ENCODE peak calls at places on chromosomes 11 and 22, in four cellular contexts. W is body of pancreas, Z is lower lobe of right lung, F is A549. O is an unnamed sample.

GRCh38 chr11:43282607-43283440 is 29.0 kb upstream of the API5 start:
- DNase-seq in W (peak; percentile 56), Z (peak; percentile 51), F (peak; percentile 40), O (peak; percentile 50)

GRCh38 chr11:77104727-77105126 is 2.1 kb downstream of the OMP start:
- DNase-seq in W (no peak), Z (no peak), F (no peak), O (no peak)

GRCh38 chr11:77093987-77094840 is 8.4 kb upstream of the OMP start:
- DNase-seq in W (no peak), Z (peak; percentile 18), F (no peak), O (no peak)

GRCh38 chr11:79439430-79439892 is 1.4 kb downstream of the TENM4 start:
- DNase-seq in W (no peak), Z (no peak), F (no peak), O (no peak)

GRCh38 chr22:20221421-20222340 is 46.4 kb downstream of the RTN4R start:
- DNase-seq in W (peak; percentile 76), Z (no peak), F (no peak), O (no peak)

GRCh38 chr22:46425011-46425410 is 89.5 kb downstream of the TRMU start:
- DNase-seq in W (no peak), Z (no peak), F (no peak), O (no peak)

GRCh38 chr11:133064152-133064877 is 468.0 kb downstream of the OPCML start:
- DNase-seq in W (peak; percentile 74), Z (peak; percentile 69), F (no peak), O (peak; percentile 48)

GRCh38 chr22:39239561-39240423 is 5.0 kb downstream of the PDGFB start:
- DNase-seq in W (peak; percentile 98), Z (peak; percentile 91), F (no peak), O (no peak)

GRCh38 chr11:17528906-17529813 is 15.1 kb downstream of the USH1C start:
- DNase-seq in W (no peak), Z (no peak), F (no peak), O (peak; percentile 8)

GRCh38 chr11:6655790-6656580 is at the start of gene DCHS1:
- DNase-seq in W (no peak), Z (no peak), F (no peak), O (no peak)

GRCh38 chr11:119585038-119585666 is 143.8 kb downstream of the NECTIN1 start:
- DNase-seq in W (peak; percentile 51), Z (no peak), F (no peak), O (peak; percentile 28)

GRCh38 chr22:29695129-29695926 is 24.5 kb upstream of the CABP7 start:
- DNase-seq in W (no peak), Z (no peak), F (no peak), O (no peak)

GRCh38 chr22:19143967-19144400 is 467 bp downstream of the ESS2 start:
- DNase-seq in W (no peak), Z (no peak), F (no peak), O (no peak)

GRCh38 chr22:35842954-35843353 is 125.3 kb downstream of the APOL5 start:
- DNase-seq in W (peak; percentile 55), Z (no peak), F (peak; percentile 73), O (peak; percentile 55)

GRCh38 chr11:2525941-2526807 is 81.4 kb downstream of the KCNQ1 start:
- DNase-seq in W (peak; percentile 5), Z (peak; percentile 35), F (no peak), O (no peak)

GRCh38 chr11:110724358-110724757 is 12.1 kb upstream of the ARHGAP20 start:
- DNase-seq in W (no peak), Z (no peak), F (no peak), O (no peak)

GRCh38 chr22:37303821-37304274 is 21.5 kb downstream of the CYTH4 start:
- DNase-seq in W (no peak), Z (peak; percentile 66), F (peak; percentile 67), O (peak; percentile 78)

GRCh38 chr11:79400717-79401330 is 40.0 kb downstream of the TENM4 start:
- DNase-seq in W (peak; percentile 57), Z (peak; percentile 51), F (peak; percentile 34), O (no peak)

GRCh38 chr11:16876053-16876752 is 137.8 kb downstream of the C11orf58 start:
- DNase-seq in W (no peak), Z (no peak), F (no peak), O (no peak)

GRCh38 chr11:92253945-92254344 is 29.3 kb downstream of the FAT3 start:
- DNase-seq in W (no peak), Z (no peak), F (no peak), O (no peak)

GRCh38 chr22:39299829-39300178 is 19.6 kb downstream of the RPL3 start:
- DNase-seq in W (no peak), Z (no peak), F (peak; percentile 64), O (no peak)

GRCh38 chr11:85431319-85431718 is 195.8 kb downstream of the DLG2 start:
- DNase-seq in W (peak; percentile 6), Z (no peak), F (no peak), O (no peak)

GRCh38 chr11:133785795-133786194 is 59.5 kb downstream of the SPATA19 start:
- DNase-seq in W (no peak), Z (no peak), F (no peak), O (no peak)

GRCh38 chr11:64224891-64225607 is 937 bp downstream of the TRPT1 start:
- DNase-seq in W (no peak), Z (no peak), F (no peak), O (no peak)

GRCh38 chr11:125404136-125404810 is 91.8 kb downstream of the FEZ1 start:
- DNase-seq in W (no peak), Z (no peak), F (no peak), O (no peak)

GRCh38 chr22:46791201-46791731 is 28.8 kb downstream of the TBC1D22A start:
- DNase-seq in W (peak; percentile 26), Z (no peak), F (no peak), O (peak; percentile 42)

GRCh38 chr11:16070573-16070972 is 285.8 kb downstream of the SOX6 start:
- DNase-seq in W (no peak), Z (no peak), F (no peak), O (no peak)

GRCh38 chr22:50595189-50595588 is 5.4 kb upstream of the MAPK8IP2 start:
- DNase-seq in W (no peak), Z (no peak), F (no peak), O (no peak)

GRCh38 chr11:71454470-71455113 is 1.6 kb downstream of the NADSYN1 start:
- DNase-seq in W (peak; percentile 52), Z (no peak), F (no peak), O (no peak)
- H3K4me3 ChIP-seq in W (no peak overlapping the region), Z (no peak overlapping the region), F (no peak overlapping the region), O (no peak overlapping the region)

GRCh38 chr11:3950996-3951662 is 95.7 kb downstream of the STIM1 start:
- DNase-seq in W (no peak), Z (no peak), F (peak; percentile 19), O (no peak)
- H3K4me1 ChIP-seq in W (peaks cover 7% of the 10 kb centered on the region), Z (peaks cover 52% of the 10 kb centered on the region), F (peaks cover 16% of the 10 kb centered on the region), O (peaks cover 11% of the 10 kb centered on the region)

DNA sequence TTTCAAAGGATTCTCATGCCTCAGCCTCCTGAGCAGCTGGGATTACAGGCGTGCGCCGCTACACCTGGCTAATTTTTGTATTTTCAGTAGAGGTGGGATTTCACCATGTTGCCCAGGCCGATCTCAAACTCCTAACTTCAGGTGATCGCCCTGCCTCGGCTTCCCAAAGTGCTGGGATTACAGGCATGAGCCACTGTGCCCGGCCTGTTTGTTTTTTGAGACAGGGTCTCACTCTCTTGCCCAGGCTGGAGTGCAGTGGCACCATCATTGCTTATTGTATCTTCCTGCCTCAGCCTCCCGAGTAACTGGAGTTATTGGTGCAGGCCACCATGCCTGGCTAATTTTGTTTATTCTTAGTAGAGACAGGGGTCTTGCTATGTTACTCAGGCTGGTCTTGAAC is 8.1 kb downstream of the FADS2 start:
- DNase-seq in W (no peak), Z (no peak), F (no peak), O (no peak)
- H3K4me3 ChIP-seq in W (no peak overlapping the region), Z (no peak overlapping the region), F (no peak overlapping the region), O (no peak overlapping the region)

GRCh38 chr11:75158241-75158640 is 7.3 kb downstream of the SLCO2B1 start:
- DNase-seq in W (no peak), Z (no peak), F (no peak), O (no peak)

GRCh38 chr11:75160328-75160757 is 9.4 kb downstream of the SLCO2B1 start:
- DNase-seq in W (peak; percentile 59), Z (no peak), F (no peak), O (peak; percentile 20)

GRCh38 chr11:75160880-75161279 is 10.0 kb downstream of the SLCO2B1 start:
- DNase-seq in W (no peak), Z (no peak), F (no peak), O (no peak)

GRCh38 chr11:75161506-75161905 is 10.6 kb downstream of the SLCO2B1 start:
- DNase-seq in W (no peak), Z (no peak), F (no peak), O (peak; percentile 72)

DNA sequence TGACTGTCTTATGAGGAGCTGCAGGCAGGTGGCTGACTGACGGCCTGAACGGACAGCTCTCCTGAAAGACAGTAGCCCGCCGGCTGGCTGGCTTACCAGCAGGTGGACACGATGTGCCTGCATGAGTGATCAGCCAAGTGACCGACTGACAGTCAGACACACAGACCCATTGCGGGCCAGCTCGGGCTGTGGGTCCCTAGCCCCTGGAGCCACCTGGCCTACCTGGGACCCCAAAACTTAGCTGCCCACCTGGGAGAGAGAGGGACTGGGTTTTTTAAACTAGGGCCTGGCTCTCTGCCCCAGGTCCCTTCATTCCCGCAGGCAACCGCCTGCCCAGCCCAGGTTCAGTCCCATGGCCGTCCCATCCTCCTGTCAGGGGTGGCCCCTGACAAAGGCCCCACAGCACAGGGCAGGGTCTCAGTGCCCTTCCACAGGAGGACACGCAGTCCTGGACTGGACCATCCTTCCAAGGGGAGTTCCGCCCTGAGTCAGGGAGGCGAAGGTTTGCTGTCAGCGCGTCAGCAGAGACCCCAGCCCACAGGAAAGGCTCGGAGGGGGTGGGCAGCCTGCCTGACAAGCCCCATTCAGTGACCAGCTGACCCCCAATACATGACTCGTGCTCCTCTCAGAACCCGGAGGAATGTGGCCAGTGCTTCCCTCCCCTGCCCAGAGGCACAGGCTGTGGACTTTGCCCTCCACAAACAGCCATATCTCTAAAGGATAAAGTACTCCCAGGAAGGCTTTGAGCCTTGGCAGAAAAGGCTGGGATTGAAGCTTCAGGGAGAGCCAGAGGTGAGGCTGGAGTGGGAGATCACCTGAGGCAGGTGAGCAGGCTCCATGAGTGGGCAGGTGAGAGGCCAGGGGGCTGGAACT is 8.4 kb downstream of the SLCO2B1 start:
- DNase-seq in W (peak; percentile 72), Z (no peak), F (no peak), O (no peak)
- H3K4me1 ChIP-seq in W (peaks cover 72% of the 10 kb centered on the region), Z (peaks cover 75% of the 10 kb centered on the region), F (peaks cover 25% of the 10 kb centered on the region), O (peaks cover 11% of the 10 kb centered on the region)

DNA sequence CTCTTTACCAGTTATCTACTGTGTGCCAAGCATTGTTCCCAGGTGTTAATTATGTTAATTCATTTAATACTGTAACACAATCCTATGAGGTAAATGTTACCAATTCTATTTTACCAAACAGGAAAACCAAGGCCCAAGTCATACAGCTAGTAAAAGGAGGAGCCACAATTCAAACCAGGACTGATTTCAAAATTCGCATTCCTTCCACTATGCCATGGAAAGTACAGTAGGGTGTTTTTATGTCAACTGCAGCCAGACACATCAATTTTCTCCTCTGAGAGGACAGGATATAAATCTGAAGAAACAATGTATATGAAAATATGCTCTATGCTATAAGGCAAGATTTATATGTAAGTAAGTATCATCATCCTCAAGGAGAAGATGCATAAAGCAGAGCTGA is 104.3 kb downstream of the RPL27A start:
- DNase-seq in W (no peak), Z (no peak), F (no peak), O (no peak)
- H3K4me3 ChIP-seq in W (no peak overlapping the region), Z (no peak overlapping the region), F (no peak overlapping the region), O (no peak overlapping the region)

GRCh38 chr11:34632105-34632780 is 11.3 kb downstream of the EHF start:
- DNase-seq in W (peak; percentile 71), Z (no peak), F (peak; percentile 41), O (no peak)
- H3K4me1 ChIP-seq in W (peaks cover 78% of the 10 kb centered on the region), Z (peaks cover 24% of the 10 kb centered on the region), F (peaks cover 63% of the 10 kb centered on the region), O (no peaks in the 10 kb centered on the region)

O was measured in endothelial cell of umbilical vein.